ENCODE peak calls at places on chromosomes 2 and 18, in eight cellular contexts. One of them, this sample, is unnamed. For H3K4me1, the result is how much of the 10 kb centered on the place peaks cover.

GRCh38 chr2:41836944-41837343 is 210.9 kb upstream of the PKDCC start:
- DNase-seq in right lobe of liver: no peak
- DNase-seq in tibial nerve: no peak
- DNase-seq in body of pancreas: no peak
- DNase-seq in heart left ventricle: peak
- DNase-seq in HCT116: peak
- DNase-seq in breast epithelium: no peak
- DNase-seq in suprapubic skin: no peak
- DNase-seq in this sample: no peak

GRCh38 chr2:120612471-120612870 is 123.2 kb upstream of the GLI2 start:
- DNase-seq in body of pancreas: no peak
- DNase-seq in suprapubic skin: no peak
- DNase-seq in breast epithelium: no peak
- DNase-seq in HCT116: no peak
- DNase-seq in heart left ventricle: no peak
- DNase-seq in right lobe of liver: peak
- DNase-seq in tibial nerve: no peak
- DNase-seq in this sample: no peak

GRCh38 chr2:57621984-57622383 is 424.6 kb upstream of the VRK2 start:
- DNase-seq in suprapubic skin: no peak
- DNase-seq in breast epithelium: no peak
- DNase-seq in tibial nerve: no peak
- DNase-seq in HCT116: no peak
- DNase-seq in body of pancreas: no peak
- DNase-seq in heart left ventricle: no peak
- DNase-seq in right lobe of liver: no peak
- DNase-seq in this sample: no peak

GRCh38 chr2:238945433-238946150 is 97.7 kb downstream of the TWIST2 start:
- DNase-seq in HCT116: peak
- DNase-seq in suprapubic skin: peak
- DNase-seq in breast epithelium: no peak
- DNase-seq in tibial nerve: peak
- DNase-seq in body of pancreas: no peak
- DNase-seq in right lobe of liver: peak
- DNase-seq in heart left ventricle: peak
- DNase-seq in this sample: peak

GRCh38 chr2:31189141-31189540 is 28.2 kb downstream of the CAPN14 start:
- DNase-seq in body of pancreas: no peak
- DNase-seq in right lobe of liver: no peak
- DNase-seq in breast epithelium: no peak
- DNase-seq in heart left ventricle: no peak
- DNase-seq in HCT116: no peak
- DNase-seq in suprapubic skin: no peak
- DNase-seq in tibial nerve: no peak
- DNase-seq in this sample: no peak

GRCh38 chr2:57888463-57888862 is 158.1 kb upstream of the VRK2 start:
- DNase-seq in suprapubic skin: no peak
- DNase-seq in HCT116: no peak
- DNase-seq in heart left ventricle: no peak
- DNase-seq in right lobe of liver: no peak
- DNase-seq in body of pancreas: no peak
- DNase-seq in tibial nerve: no peak
- DNase-seq in breast epithelium: no peak
- DNase-seq in this sample: no peak

GRCh38 chr2:95012881-95013550 is 12.5 kb upstream of the MAL start:
- DNase-seq in body of pancreas: no peak
- DNase-seq in heart left ventricle: no peak
- DNase-seq in breast epithelium: no peak
- DNase-seq in HCT116: no peak
- DNase-seq in right lobe of liver: peak
- DNase-seq in tibial nerve: no peak
- DNase-seq in suprapubic skin: no peak
- DNase-seq in this sample: no peak

GRCh38 chr18:55559735-55560134 is 28.3 kb downstream of the TCF4 start:
- DNase-seq in body of pancreas: no peak
- DNase-seq in HCT116: no peak
- DNase-seq in right lobe of liver: no peak
- DNase-seq in heart left ventricle: peak
- DNase-seq in tibial nerve: no peak
- DNase-seq in breast epithelium: no peak
- DNase-seq in suprapubic skin: no peak
- DNase-seq in this sample: no peak

GRCh38 chr2:95023222-95023597 is 2.3 kb upstream of the MAL start:
- DNase-seq in right lobe of liver: no peak
- DNase-seq in body of pancreas: no peak
- DNase-seq in HCT116: peak
- DNase-seq in suprapubic skin: no peak
- DNase-seq in breast epithelium: no peak
- DNase-seq in heart left ventricle: no peak
- DNase-seq in tibial nerve: no peak
- DNase-seq in this sample: no peak

GRCh38 chr2:15912203-15912602 is 28.1 kb upstream of the MYCN start:
- DNase-seq in suprapubic skin: no peak
- DNase-seq in HCT116: no peak
- DNase-seq in body of pancreas: peak
- DNase-seq in breast epithelium: peak
- DNase-seq in tibial nerve: peak
- DNase-seq in right lobe of liver: no peak
- DNase-seq in heart left ventricle: peak
- DNase-seq in this sample: peak

GRCh38 chr18:8959551-8960135 is 142.9 kb upstream of the NDUFV2 start:
- DNase-seq in HCT116: no peak
- DNase-seq in breast epithelium: no peak
- DNase-seq in heart left ventricle: no peak
- DNase-seq in suprapubic skin: no peak
- DNase-seq in body of pancreas: no peak
- DNase-seq in right lobe of liver: no peak
- DNase-seq in tibial nerve: no peak
- DNase-seq in this sample: no peak

GRCh38 chr2:110166246-110166645 is 38.6 kb downstream of the NPHP1 start:
- DNase-seq in tibial nerve: no peak
- DNase-seq in heart left ventricle: no peak
- DNase-seq in suprapubic skin: no peak
- DNase-seq in right lobe of liver: no peak
- DNase-seq in HCT116: no peak
- DNase-seq in body of pancreas: no peak
- DNase-seq in breast epithelium: no peak
- DNase-seq in this sample: no peak

GRCh38 chr18:23924813-23925212 is 89.7 kb upstream of the TTC39C start:
- DNase-seq in suprapubic skin: no peak
- DNase-seq in body of pancreas: no peak
- DNase-seq in breast epithelium: no peak
- DNase-seq in tibial nerve: no peak
- DNase-seq in right lobe of liver: no peak
- DNase-seq in HCT116: no peak
- DNase-seq in heart left ventricle: no peak
- DNase-seq in this sample: no peak

GRCh38 chr2:50088987-50089386 is 934.7 kb upstream of the FSHR start:
- DNase-seq in suprapubic skin: no peak
- DNase-seq in HCT116: no peak
- DNase-seq in heart left ventricle: no peak
- DNase-seq in breast epithelium: no peak
- DNase-seq in right lobe of liver: no peak
- DNase-seq in body of pancreas: no peak
- DNase-seq in tibial nerve: no peak
- DNase-seq in this sample: no peak

GRCh38 chr2:65602851-65603250 is 170.5 kb upstream of the SPRED2 start:
- DNase-seq in HCT116: no peak
- DNase-seq in breast epithelium: no peak
- DNase-seq in right lobe of liver: no peak
- DNase-seq in heart left ventricle: no peak
- DNase-seq in suprapubic skin: no peak
- DNase-seq in tibial nerve: no peak
- DNase-seq in body of pancreas: no peak
- DNase-seq in this sample: no peak

GRCh38 chr2:1731512-1731962 is 12.8 kb downstream of the PXDN start:
- DNase-seq in body of pancreas: no peak
- DNase-seq in suprapubic skin: peak
- DNase-seq in breast epithelium: no peak
- DNase-seq in heart left ventricle: peak
- DNase-seq in HCT116: no peak
- DNase-seq in tibial nerve: no peak
- DNase-seq in right lobe of liver: peak
- DNase-seq in this sample: no peak

GRCh38 chr2:29115797-29116781 is 874 bp downstream of the CLIP4 start:
- DNase-seq in HCT116: no peak
- DNase-seq in heart left ventricle: peak
- DNase-seq in right lobe of liver: peak
- DNase-seq in body of pancreas: peak
- DNase-seq in tibial nerve: peak
- DNase-seq in suprapubic skin: peak
- DNase-seq in breast epithelium: no peak
- DNase-seq in this sample: peak

GRCh38 chr2:28603821-28604220 is 108.0 kb downstream of the PLB1 start:
- DNase-seq in body of pancreas: no peak
- DNase-seq in suprapubic skin: no peak
- DNase-seq in breast epithelium: no peak
- DNase-seq in right lobe of liver: no peak
- DNase-seq in heart left ventricle: no peak
- DNase-seq in HCT116: no peak
- DNase-seq in tibial nerve: no peak
- DNase-seq in this sample: peak

GRCh38 chr2:104859310-104860130 is 5.6 kb downstream of the POU3F3 start:
- DNase-seq in heart left ventricle: no peak
- DNase-seq in tibial nerve: no peak
- DNase-seq in right lobe of liver: no peak
- DNase-seq in suprapubic skin: no peak
- DNase-seq in breast epithelium: no peak
- DNase-seq in body of pancreas: no peak
- DNase-seq in HCT116: no peak
- DNase-seq in this sample: no peak

GRCh38 chr2:27378096-27378808 is 2.3 kb downstream of the ZNF513 start:
- DNase-seq in body of pancreas: no peak
- DNase-seq in suprapubic skin: no peak
- DNase-seq in HCT116: no peak
- DNase-seq in heart left ventricle: no peak
- DNase-seq in tibial nerve: no peak
- DNase-seq in right lobe of liver: no peak
- DNase-seq in breast epithelium: no peak
- DNase-seq in this sample: peak

GRCh38 chr2:150698016-150698661 is 210.7 kb upstream of the RND3 start:
- DNase-seq in tibial nerve: peak
- DNase-seq in breast epithelium: no peak
- DNase-seq in heart left ventricle: no peak
- DNase-seq in HCT116: no peak
- DNase-seq in suprapubic skin: no peak
- DNase-seq in right lobe of liver: no peak
- DNase-seq in body of pancreas: no peak
- DNase-seq in this sample: no peak
- H3K4me1 ChIP-seq in tibial nerve: under half
- H3K4me1 ChIP-seq in breast epithelium: under half
- H3K4me1 ChIP-seq in heart left ventricle: under half
- H3K4me1 ChIP-seq in HCT116: under half
- H3K4me1 ChIP-seq in suprapubic skin: under half
- H3K4me1 ChIP-seq in right lobe of liver: under half
- H3K4me1 ChIP-seq in body of pancreas: under half
- H3K4me1 ChIP-seq in this sample: under half

GRCh38 chr18:43559507-43559906 is 282.2 kb upstream of the SYT4 start:
- DNase-seq in body of pancreas: no peak
- DNase-seq in heart left ventricle: no peak
- DNase-seq in breast epithelium: no peak
- DNase-seq in tibial nerve: no peak
- DNase-seq in suprapubic skin: no peak
- DNase-seq in HCT116: no peak
- DNase-seq in right lobe of liver: no peak
- DNase-seq in this sample: no peak

GRCh38 chr18:43563780-43564179 is 286.5 kb upstream of the SYT4 start:
- DNase-seq in breast epithelium: no peak
- DNase-seq in right lobe of liver: no peak
- DNase-seq in tibial nerve: no peak
- DNase-seq in body of pancreas: peak
- DNase-seq in heart left ventricle: no peak
- DNase-seq in HCT116: no peak
- DNase-seq in suprapubic skin: no peak
- DNase-seq in this sample: no peak
- TF ChIP-seq CTCF in breast epithelium: peak
- TF ChIP-seq CTCF in right lobe of liver: peak
- TF ChIP-seq CTCF in tibial nerve: peak
- TF ChIP-seq CTCF in body of pancreas: peak
- TF ChIP-seq CTCF in heart left ventricle: peak
- TF ChIP-seq CTCF in HCT116: peak
- TF ChIP-seq CTCF in suprapubic skin: no peak
- TF ChIP-seq CTCF in this sample: peak

DNA sequence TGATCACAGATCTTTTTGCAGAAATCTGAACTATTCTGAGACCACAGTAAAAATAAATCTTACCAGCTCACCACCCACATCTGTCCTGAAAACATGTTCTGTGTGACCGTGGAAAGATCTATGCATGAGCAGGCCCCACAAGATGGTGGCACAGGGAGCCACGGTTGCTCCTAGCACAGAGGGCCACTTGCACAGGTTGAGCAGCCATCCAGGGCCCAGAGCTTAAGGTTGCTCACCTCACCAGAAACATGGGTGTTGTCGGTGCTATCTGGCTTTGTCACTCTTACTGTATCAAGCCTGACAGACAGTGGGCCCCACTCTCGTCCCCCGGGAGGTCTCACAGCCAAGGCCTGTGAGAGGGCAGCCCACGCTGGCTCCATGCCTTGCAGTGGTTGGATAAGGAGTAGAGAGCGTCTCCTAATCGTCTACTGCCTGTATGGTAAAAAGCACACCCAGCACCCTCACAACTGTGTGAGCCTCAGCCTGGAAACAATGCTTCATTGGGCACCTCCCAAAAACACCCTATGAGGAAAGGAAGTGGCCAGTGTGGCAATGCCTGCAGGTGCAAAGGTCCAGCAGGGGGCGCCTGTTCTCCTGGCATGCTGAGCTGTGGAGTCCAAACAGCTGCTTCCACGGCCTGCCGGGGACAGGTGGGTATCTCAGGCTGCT is 19.6 kb downstream of the TUBB6 start:
- DNase-seq in tibial nerve: peak
- DNase-seq in right lobe of liver: peak
- DNase-seq in suprapubic skin: peak
- DNase-seq in breast epithelium: peak
- DNase-seq in HCT116: peak
- DNase-seq in heart left ventricle: peak
- DNase-seq in body of pancreas: peak
- DNase-seq in this sample: peak
- TF ChIP-seq POLR2A in tibial nerve: no peak
- TF ChIP-seq POLR2A in right lobe of liver: no peak
- TF ChIP-seq POLR2A in suprapubic skin: no peak
- TF ChIP-seq POLR2A in breast epithelium: no peak
- TF ChIP-seq POLR2A in HCT116: no peak
- TF ChIP-seq POLR2A in heart left ventricle: no peak
- TF ChIP-seq POLR2A in body of pancreas: no peak
- TF ChIP-seq POLR2A in this sample: no peak

GRCh38 chr2:69638630-69639029 is 4.9 kb downstream of the AAK1 start:
- DNase-seq in breast epithelium: no peak
- DNase-seq in right lobe of liver: no peak
- DNase-seq in tibial nerve: no peak
- DNase-seq in body of pancreas: no peak
- DNase-seq in HCT116: no peak
- DNase-seq in heart left ventricle: no peak
- DNase-seq in suprapubic skin: no peak
- DNase-seq in this sample: no peak
- H3K4me1 ChIP-seq in breast epithelium: under half
- H3K4me1 ChIP-seq in right lobe of liver: under half
- H3K4me1 ChIP-seq in tibial nerve: under half
- H3K4me1 ChIP-seq in body of pancreas: under half
- H3K4me1 ChIP-seq in HCT116: under half
- H3K4me1 ChIP-seq in heart left ventricle: under half
- H3K4me1 ChIP-seq in suprapubic skin: under half
- H3K4me1 ChIP-seq in this sample: under half

GRCh38 chr2:46487667-46488333 is 8.4 kb downstream of the TMEM247 start:
- DNase-seq in tibial nerve: peak
- DNase-seq in breast epithelium: no peak
- DNase-seq in HCT116: no peak
- DNase-seq in heart left ventricle: peak
- DNase-seq in suprapubic skin: peak
- DNase-seq in right lobe of liver: no peak
- DNase-seq in body of pancreas: peak
- DNase-seq in this sample: peak
- TF ChIP-seq CTCF in tibial nerve: no peak
- TF ChIP-seq CTCF in breast epithelium: no peak
- TF ChIP-seq CTCF in HCT116: no peak
- TF ChIP-seq CTCF in heart left ventricle: no peak
- TF ChIP-seq CTCF in suprapubic skin: no peak
- TF ChIP-seq CTCF in right lobe of liver: no peak
- TF ChIP-seq CTCF in body of pancreas: no peak
- TF ChIP-seq CTCF in this sample: no peak